ENCODE peak calls at places on chromosomes 13 and 19, in ten cellular contexts. One of them, this sample, is unnamed.

GRCh38 chr19:28940751-28941500 is 272.0 kb downstream of the UQCRFS1 start:
- DNase-seq in breast epithelium: no peak
- DNase-seq in transverse colon: no peak
- DNase-seq in endothelial cell of umbilical vein: no peak
- DNase-seq in esophagus muscularis mucosa: no peak
- DNase-seq in H1: no peak
- DNase-seq in spleen: no peak
- DNase-seq in sigmoid colon: no peak
- DNase-seq in vagina: no peak
- DNase-seq in upper lobe of left lung: no peak
- DNase-seq in this sample: no peak

GRCh38 chr13:26895081-26895807 is 134.7 kb upstream of the GPR12 start:
- DNase-seq in sigmoid colon: no peak
- DNase-seq in upper lobe of left lung: no peak
- DNase-seq in spleen: no peak
- DNase-seq in breast epithelium: no peak
- DNase-seq in vagina: no peak
- DNase-seq in endothelial cell of umbilical vein: no peak
- DNase-seq in esophagus muscularis mucosa: no peak
- DNase-seq in transverse colon: no peak
- DNase-seq in H1: peak; percentile 57
- DNase-seq in this sample: no peak

GRCh38 chr19:48708471-48708870 is 11.1 kb downstream of the MAMSTR start:
- DNase-seq in transverse colon: no peak
- DNase-seq in upper lobe of left lung: no peak
- DNase-seq in breast epithelium: no peak
- DNase-seq in endothelial cell of umbilical vein: no peak
- DNase-seq in H1: peak; percentile 51
- DNase-seq in sigmoid colon: no peak
- DNase-seq in esophagus muscularis mucosa: no peak
- DNase-seq in spleen: no peak
- DNase-seq in vagina: no peak
- DNase-seq in this sample: no peak

GRCh38 chr13:112876305-112877000 is 92.6 kb upstream of the MCF2L start:
- DNase-seq in sigmoid colon: peak; percentile 48
- DNase-seq in breast epithelium: no peak
- DNase-seq in spleen: peak; percentile 62
- DNase-seq in esophagus muscularis mucosa: no peak
- DNase-seq in transverse colon: no peak
- DNase-seq in upper lobe of left lung: peak; percentile 7
- DNase-seq in vagina: no peak
- DNase-seq in H1: no peak
- DNase-seq in endothelial cell of umbilical vein: no peak
- DNase-seq in this sample: no peak

GRCh38 chr13:50529154-50529882 is 314.2 kb downstream of the DLEU7 start:
- DNase-seq in H1: no peak
- DNase-seq in transverse colon: peak; percentile 84
- DNase-seq in vagina: no peak
- DNase-seq in upper lobe of left lung: peak; percentile 88
- DNase-seq in spleen: peak; percentile 78
- DNase-seq in endothelial cell of umbilical vein: peak; percentile 81
- DNase-seq in esophagus muscularis mucosa: no peak
- DNase-seq in breast epithelium: peak; percentile 75
- DNase-seq in sigmoid colon: peak; percentile 89
- DNase-seq in this sample: no peak

GRCh38 chr13:73101608-73102007 is 42.8 kb downstream of the KLF5 start:
- DNase-seq in H1: no peak
- DNase-seq in esophagus muscularis mucosa: no peak
- DNase-seq in breast epithelium: no peak
- DNase-seq in sigmoid colon: no peak
- DNase-seq in transverse colon: no peak
- DNase-seq in vagina: no peak
- DNase-seq in spleen: no peak
- DNase-seq in endothelial cell of umbilical vein: no peak
- DNase-seq in upper lobe of left lung: no peak
- DNase-seq in this sample: no peak

GRCh38 chr19:3397266-3398022 is 31.1 kb downstream of the NFIC start:
- DNase-seq in upper lobe of left lung: peak; percentile 85
- DNase-seq in sigmoid colon: peak; percentile 74
- DNase-seq in transverse colon: peak; percentile 44
- DNase-seq in endothelial cell of umbilical vein: no peak
- DNase-seq in esophagus muscularis mucosa: no peak
- DNase-seq in vagina: no peak
- DNase-seq in breast epithelium: no peak
- DNase-seq in H1: peak; percentile 56
- DNase-seq in spleen: no peak
- DNase-seq in this sample: no peak

GRCh38 chr13:79187917-79188699 is 217.9 kb downstream of the RBM26 start:
- DNase-seq in transverse colon: no peak
- DNase-seq in spleen: no peak
- DNase-seq in endothelial cell of umbilical vein: no peak
- DNase-seq in vagina: no peak
- DNase-seq in breast epithelium: no peak
- DNase-seq in sigmoid colon: no peak
- DNase-seq in upper lobe of left lung: no peak
- DNase-seq in esophagus muscularis mucosa: no peak
- DNase-seq in H1: no peak
- DNase-seq in this sample: no peak

GRCh38 chr19:53868091-53868891 is 608 bp downstream of the MYADM start:
- DNase-seq in spleen: peak; percentile 91
- DNase-seq in upper lobe of left lung: peak; percentile 66
- DNase-seq in breast epithelium: peak; percentile 76
- DNase-seq in transverse colon: peak; percentile 69
- DNase-seq in esophagus muscularis mucosa: no peak
- DNase-seq in endothelial cell of umbilical vein: peak; percentile 40
- DNase-seq in vagina: no peak
- DNase-seq in H1: peak; percentile 71
- DNase-seq in sigmoid colon: peak; percentile 89
- DNase-seq in this sample: no peak

GRCh38 chr19:4983346-4984105 is 14.6 kb downstream of the KDM4B start:
- DNase-seq in esophagus muscularis mucosa: no peak
- DNase-seq in sigmoid colon: no peak
- DNase-seq in endothelial cell of umbilical vein: peak; percentile 44
- DNase-seq in upper lobe of left lung: no peak
- DNase-seq in spleen: no peak
- DNase-seq in H1: no peak
- DNase-seq in vagina: no peak
- DNase-seq in breast epithelium: no peak
- DNase-seq in transverse colon: no peak
- DNase-seq in this sample: no peak

GRCh38 chr13:97359181-97360057 is 74.5 kb upstream of the RAP2A start:
- DNase-seq in breast epithelium: no peak
- DNase-seq in vagina: no peak
- DNase-seq in spleen: no peak
- DNase-seq in transverse colon: peak; percentile 37
- DNase-seq in esophagus muscularis mucosa: no peak
- DNase-seq in sigmoid colon: peak; percentile 84
- DNase-seq in upper lobe of left lung: peak; percentile 50
- DNase-seq in endothelial cell of umbilical vein: peak; percentile 81
- DNase-seq in H1: no peak
- DNase-seq in this sample: no peak

GRCh38 chr19:32563761-32564160 is 17.2 kb upstream of the PDCD5 start:
- DNase-seq in sigmoid colon: no peak
- DNase-seq in breast epithelium: no peak
- DNase-seq in esophagus muscularis mucosa: no peak
- DNase-seq in H1: no peak
- DNase-seq in transverse colon: no peak
- DNase-seq in upper lobe of left lung: no peak
- DNase-seq in vagina: no peak
- DNase-seq in spleen: no peak
- DNase-seq in endothelial cell of umbilical vein: no peak
- DNase-seq in this sample: no peak

DNA sequence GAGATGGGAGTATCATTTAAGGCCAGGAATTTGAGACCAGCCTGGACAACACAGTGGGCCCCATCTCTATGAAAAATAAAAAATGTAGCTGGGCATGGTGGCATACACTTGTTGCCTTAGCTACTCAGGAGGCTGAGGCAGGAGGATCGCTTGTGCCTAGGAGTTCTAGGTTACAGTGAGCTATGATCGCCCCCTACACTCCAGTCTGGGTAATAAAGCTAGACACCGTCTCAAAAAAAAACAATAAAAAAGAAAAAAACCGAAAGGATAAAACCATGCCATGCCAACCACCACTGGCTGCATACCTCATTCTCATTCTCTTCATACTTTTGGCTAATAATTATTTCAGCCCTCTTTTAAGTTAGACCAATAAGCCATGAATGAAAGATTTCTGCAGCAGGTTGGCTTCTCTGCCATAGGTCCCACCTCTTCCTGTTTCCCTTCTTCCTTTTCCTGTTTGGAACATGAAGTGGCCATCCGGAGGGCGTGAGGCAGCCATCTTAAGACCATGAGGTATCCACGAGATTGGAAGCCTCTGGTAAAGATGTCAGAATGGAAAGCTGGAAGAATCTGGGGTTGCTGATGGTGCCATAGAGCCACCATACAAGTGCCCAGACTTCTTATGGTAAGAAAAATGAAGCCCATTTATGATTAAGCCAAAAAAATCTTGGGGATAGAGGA is 171.3 kb downstream of the CACNA1A start:
- DNase-seq in breast epithelium: no peak
- DNase-seq in H1: no peak
- DNase-seq in upper lobe of left lung: no peak
- DNase-seq in sigmoid colon: no peak
- DNase-seq in endothelial cell of umbilical vein: no peak
- DNase-seq in spleen: no peak
- DNase-seq in vagina: no peak
- DNase-seq in transverse colon: no peak
- DNase-seq in esophagus muscularis mucosa: no peak
- DNase-seq in this sample: no peak
- TF ChIP-seq POLR2A in breast epithelium: no peak
- TF ChIP-seq POLR2A in H1: no peak
- TF ChIP-seq POLR2A in upper lobe of left lung: no peak
- TF ChIP-seq POLR2A in sigmoid colon: no peak
- TF ChIP-seq POLR2A in endothelial cell of umbilical vein: no peak
- TF ChIP-seq POLR2A in spleen: no peak
- TF ChIP-seq POLR2A in vagina: no peak
- TF ChIP-seq POLR2A in transverse colon: no peak
- TF ChIP-seq POLR2A in esophagus muscularis mucosa: no peak
- TF ChIP-seq POLR2A in this sample: no peak

DNA sequence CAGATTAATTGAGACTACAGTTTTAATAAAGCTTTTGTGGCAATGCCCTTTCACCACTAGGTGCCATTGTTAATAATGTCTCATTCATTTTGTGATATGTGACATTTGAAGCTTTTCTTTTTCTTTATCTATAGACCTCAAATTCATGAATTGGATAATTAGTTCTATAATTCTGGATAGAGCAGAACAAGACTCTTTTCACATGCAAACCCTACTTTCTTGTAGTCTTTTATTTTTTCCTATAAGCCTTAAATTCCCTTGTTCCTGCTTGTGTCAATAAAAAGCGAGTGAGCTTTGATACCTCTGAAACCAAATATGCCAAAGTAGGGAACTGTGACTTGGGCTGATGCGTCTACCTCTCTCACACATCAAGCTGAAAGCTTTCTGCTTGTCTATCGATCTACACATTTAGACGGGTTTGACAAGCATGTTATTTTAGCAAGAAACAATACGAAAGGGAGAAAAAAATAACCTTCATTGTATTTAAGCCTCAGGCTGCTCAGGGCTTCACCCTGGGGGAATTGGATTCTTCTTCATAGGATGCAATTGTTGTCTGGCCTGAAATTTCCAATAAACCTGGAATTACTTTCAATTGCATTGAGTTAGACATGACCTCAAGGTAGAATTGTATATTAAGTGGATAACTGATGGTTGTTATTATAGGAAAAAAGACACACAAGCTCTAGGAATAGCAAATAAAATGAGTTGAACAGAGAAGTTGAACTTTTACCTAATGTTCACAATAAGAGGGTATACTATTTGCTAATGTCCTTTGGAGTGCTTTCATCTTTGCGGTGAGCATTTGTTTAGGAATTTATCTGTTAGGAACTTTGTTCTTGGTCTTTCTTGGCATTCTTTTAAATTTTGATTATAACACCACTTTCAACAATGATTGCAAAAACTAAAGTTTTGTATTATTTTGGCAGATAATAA is 1150.2 kb upstream of the PCDH9 start:
- DNase-seq in H1: no peak
- DNase-seq in transverse colon: no peak
- DNase-seq in endothelial cell of umbilical vein: no peak
- DNase-seq in upper lobe of left lung: no peak
- DNase-seq in vagina: no peak
- DNase-seq in sigmoid colon: no peak
- DNase-seq in esophagus muscularis mucosa: no peak
- DNase-seq in spleen: no peak
- DNase-seq in breast epithelium: no peak
- DNase-seq in this sample: no peak
- TF ChIP-seq POLR2AphosphoS5 in H1: no peak
- TF ChIP-seq POLR2AphosphoS5 in transverse colon: no peak
- TF ChIP-seq POLR2AphosphoS5 in endothelial cell of umbilical vein: no peak
- TF ChIP-seq POLR2AphosphoS5 in upper lobe of left lung: no peak
- TF ChIP-seq POLR2AphosphoS5 in vagina: no peak
- TF ChIP-seq POLR2AphosphoS5 in sigmoid colon: no peak
- TF ChIP-seq POLR2AphosphoS5 in esophagus muscularis mucosa: no peak
- TF ChIP-seq POLR2AphosphoS5 in spleen: no peak
- TF ChIP-seq POLR2AphosphoS5 in breast epithelium: no peak
- TF ChIP-seq POLR2AphosphoS5 in this sample: no peak

GRCh38 chr13:22040810-22041364 is 370.0 kb downstream of the FGF9 start:
- DNase-seq in sigmoid colon: no peak
- DNase-seq in H1: peak; percentile 54
- DNase-seq in spleen: no peak
- DNase-seq in breast epithelium: no peak
- DNase-seq in upper lobe of left lung: no peak
- DNase-seq in transverse colon: no peak
- DNase-seq in vagina: no peak
- DNase-seq in endothelial cell of umbilical vein: no peak
- DNase-seq in esophagus muscularis mucosa: peak; percentile 85
- DNase-seq in this sample: no peak
- TF ChIP-seq POLR2A in sigmoid colon: no peak
- TF ChIP-seq POLR2A in H1: peak; percentile 93
- TF ChIP-seq POLR2A in spleen: no peak
- TF ChIP-seq POLR2A in breast epithelium: no peak
- TF ChIP-seq POLR2A in upper lobe of left lung: no peak
- TF ChIP-seq POLR2A in transverse colon: no peak
- TF ChIP-seq POLR2A in vagina: no peak
- TF ChIP-seq POLR2A in endothelial cell of umbilical vein: no peak
- TF ChIP-seq POLR2A in esophagus muscularis mucosa: no peak
- TF ChIP-seq POLR2A in this sample: no peak

GRCh38 chr19:45191324-45191845 is 12.8 kb downstream of the BLOC1S3 start:
- DNase-seq in sigmoid colon: no peak
- DNase-seq in upper lobe of left lung: no peak
- DNase-seq in breast epithelium: no peak
- DNase-seq in transverse colon: no peak
- DNase-seq in esophagus muscularis mucosa: no peak
- DNase-seq in spleen: no peak
- DNase-seq in vagina: no peak
- DNase-seq in endothelial cell of umbilical vein: no peak
- DNase-seq in H1: no peak
- DNase-seq in this sample: no peak
- TF ChIP-seq POLR2AphosphoS5 in sigmoid colon: no peak
- TF ChIP-seq POLR2AphosphoS5 in upper lobe of left lung: no peak
- TF ChIP-seq POLR2AphosphoS5 in breast epithelium: no peak
- TF ChIP-seq POLR2AphosphoS5 in transverse colon: no peak
- TF ChIP-seq POLR2AphosphoS5 in esophagus muscularis mucosa: no peak
- TF ChIP-seq POLR2AphosphoS5 in spleen: no peak
- TF ChIP-seq POLR2AphosphoS5 in vagina: no peak
- TF ChIP-seq POLR2AphosphoS5 in endothelial cell of umbilical vein: no peak
- TF ChIP-seq POLR2AphosphoS5 in H1: no peak
- TF ChIP-seq POLR2AphosphoS5 in this sample: no peak

GRCh38 chr19:34265221-34265650 is 10.9 kb downstream of the GARRE1 start:
- DNase-seq in upper lobe of left lung: no peak
- DNase-seq in vagina: no peak
- DNase-seq in esophagus muscularis mucosa: no peak
- DNase-seq in spleen: no peak
- DNase-seq in breast epithelium: peak; percentile 83
- DNase-seq in endothelial cell of umbilical vein: peak; percentile 48
- DNase-seq in transverse colon: no peak
- DNase-seq in sigmoid colon: no peak
- DNase-seq in H1: no peak
- DNase-seq in this sample: no peak
- TF ChIP-seq POLR2A in upper lobe of left lung: no peak
- TF ChIP-seq POLR2A in vagina: no peak
- TF ChIP-seq POLR2A in esophagus muscularis mucosa: no peak
- TF ChIP-seq POLR2A in spleen: no peak
- TF ChIP-seq POLR2A in breast epithelium: no peak
- TF ChIP-seq POLR2A in endothelial cell of umbilical vein: peak; percentile 18
- TF ChIP-seq POLR2A in transverse colon: no peak
- TF ChIP-seq POLR2A in sigmoid colon: no peak
- TF ChIP-seq POLR2A in H1: no peak
- TF ChIP-seq POLR2A in this sample: no peak